ENCODE peak calls at places on chromosomes 4 and X, in five cellular contexts. One of them, this sample, is unnamed.

GRCh38 chrX:56130013-56130412 is 102.1 kb upstream of the KLF8 start:
- DNase-seq in CD8-positive, alpha-beta memory T cell: no peak
- DNase-seq in breast epithelium: no peak
- DNase-seq in tibial nerve: no peak
- DNase-seq in upper lobe of right lung: no peak
- DNase-seq in this sample: no peak

GRCh38 chr4:7868892-7869471 is 70.7 kb downstream of the AFAP1 start:
- DNase-seq in CD8-positive, alpha-beta memory T cell: no peak
- DNase-seq in breast epithelium: no peak
- DNase-seq in tibial nerve: no peak
- DNase-seq in upper lobe of right lung: no peak
- DNase-seq in this sample: no peak

GRCh38 chr4:3388461-3389185 is 53.1 kb upstream of the HGFAC start:
- DNase-seq in CD8-positive, alpha-beta memory T cell: no peak
- DNase-seq in breast epithelium: no peak
- DNase-seq in tibial nerve: no peak
- DNase-seq in upper lobe of right lung: peak
- DNase-seq in this sample: no peak

GRCh38 chr4:145619639-145619996 is 433 bp downstream of the MMAA start:
- DNase-seq in CD8-positive, alpha-beta memory T cell: peak
- DNase-seq in breast epithelium: peak
- DNase-seq in tibial nerve: peak
- DNase-seq in upper lobe of right lung: no peak
- DNase-seq in this sample: no peak

GRCh38 chrX:146881521-146881920 is 67.0 kb upstream of the CXorf51A start:
- DNase-seq in CD8-positive, alpha-beta memory T cell: no peak
- DNase-seq in breast epithelium: no peak
- DNase-seq in tibial nerve: no peak
- DNase-seq in upper lobe of right lung: no peak
- DNase-seq in this sample: no peak

GRCh38 chr4:3369781-3370660 is 71.7 kb upstream of the HGFAC start:
- DNase-seq in CD8-positive, alpha-beta memory T cell: no peak
- DNase-seq in breast epithelium: no peak
- DNase-seq in tibial nerve: no peak
- DNase-seq in upper lobe of right lung: no peak
- DNase-seq in this sample: peak

GRCh38 chrX:68114573-68115199 is 318.6 kb downstream of the OPHN1 start:
- DNase-seq in CD8-positive, alpha-beta memory T cell: no peak
- DNase-seq in breast epithelium: no peak
- DNase-seq in tibial nerve: no peak
- DNase-seq in upper lobe of right lung: no peak
- DNase-seq in this sample: no peak

GRCh38 chrX:56728321-56728720 is 722 bp upstream of the NBDY start:
- DNase-seq in CD8-positive, alpha-beta memory T cell: no peak
- DNase-seq in breast epithelium: no peak
- DNase-seq in tibial nerve: no peak
- DNase-seq in upper lobe of right lung: no peak
- DNase-seq in this sample: no peak

GRCh38 chr4:37767546-37767945 is 58.9 kb upstream of the PGM2 start:
- DNase-seq in CD8-positive, alpha-beta memory T cell: no peak
- DNase-seq in breast epithelium: no peak
- DNase-seq in tibial nerve: peak
- DNase-seq in upper lobe of right lung: peak
- DNase-seq in this sample: no peak

GRCh38 chr4:1061747-1062146 is 50.3 kb downstream of the FGFRL1 start:
- DNase-seq in CD8-positive, alpha-beta memory T cell: no peak
- DNase-seq in breast epithelium: no peak
- DNase-seq in tibial nerve: no peak
- DNase-seq in upper lobe of right lung: no peak
- DNase-seq in this sample: no peak

GRCh38 chr4:128463006-128463405 is 175.4 kb upstream of the PGRMC2 start:
- DNase-seq in CD8-positive, alpha-beta memory T cell: no peak
- DNase-seq in breast epithelium: no peak
- DNase-seq in tibial nerve: no peak
- DNase-seq in upper lobe of right lung: no peak
- DNase-seq in this sample: no peak

GRCh38 chr4:13514722-13515121 is 29.6 kb downstream of the NKX3-2 start:
- DNase-seq in CD8-positive, alpha-beta memory T cell: no peak
- DNase-seq in breast epithelium: no peak
- DNase-seq in tibial nerve: no peak
- DNase-seq in upper lobe of right lung: no peak
- DNase-seq in this sample: no peak

GRCh38 chr4:163623787-163624186 is 129.3 kb downstream of the TMA16 start:
- DNase-seq in CD8-positive, alpha-beta memory T cell: no peak
- DNase-seq in breast epithelium: no peak
- DNase-seq in tibial nerve: no peak
- DNase-seq in upper lobe of right lung: no peak
- DNase-seq in this sample: no peak

DNA sequence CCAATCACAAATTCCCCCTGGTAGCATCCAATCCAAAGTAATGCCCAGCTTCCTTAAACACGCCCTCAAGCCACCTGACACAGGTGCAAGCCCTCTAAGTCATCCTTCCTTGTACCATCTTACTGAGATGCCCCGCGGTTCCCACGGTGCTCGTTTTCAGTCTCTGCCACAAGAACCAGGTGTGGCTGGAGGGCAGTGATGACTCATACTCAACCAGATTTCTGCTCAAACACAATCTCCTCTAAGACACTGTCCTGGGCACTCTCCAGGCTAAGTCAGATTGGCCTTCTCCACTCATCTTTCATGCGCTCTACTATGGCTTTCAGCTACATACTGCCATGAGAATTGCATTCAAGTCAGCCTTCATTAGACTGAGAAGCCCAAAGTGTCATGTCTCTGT is 3.5 kb downstream of the SH3KBP1 start:
- DNase-seq in CD8-positive, alpha-beta memory T cell: peak
- DNase-seq in breast epithelium: no peak
- DNase-seq in tibial nerve: no peak
- DNase-seq in upper lobe of right lung: no peak
- DNase-seq in this sample: no peak
- H3K27ac ChIP-seq in CD8-positive, alpha-beta memory T cell: no peak
- H3K27ac ChIP-seq in breast epithelium: no peak
- H3K27ac ChIP-seq in tibial nerve: no peak
- H3K27ac ChIP-seq in upper lobe of right lung: no peak
- H3K27ac ChIP-seq in this sample: no peak

GRCh38 chrX:18873189-18873791 is 110.6 kb downstream of the PHKA2 start:
- DNase-seq in CD8-positive, alpha-beta memory T cell: no peak
- DNase-seq in breast epithelium: no peak
- DNase-seq in tibial nerve: no peak
- DNase-seq in upper lobe of right lung: no peak
- DNase-seq in this sample: peak
- H3K27ac ChIP-seq in CD8-positive, alpha-beta memory T cell: no peak
- H3K27ac ChIP-seq in breast epithelium: no peak
- H3K27ac ChIP-seq in tibial nerve: no peak
- H3K27ac ChIP-seq in upper lobe of right lung: no peak
- H3K27ac ChIP-seq in this sample: no peak

GRCh38 chr4:158005021-158005420 is 167.8 kb downstream of the GASK1B start:
- DNase-seq in CD8-positive, alpha-beta memory T cell: no peak
- DNase-seq in breast epithelium: no peak
- DNase-seq in tibial nerve: no peak
- DNase-seq in upper lobe of right lung: no peak
- DNase-seq in this sample: no peak

GRCh38 chr4:158006973-158007372 is 165.9 kb downstream of the GASK1B start:
- DNase-seq in CD8-positive, alpha-beta memory T cell: no peak
- DNase-seq in breast epithelium: no peak
- DNase-seq in tibial nerve: no peak
- DNase-seq in upper lobe of right lung: no peak
- DNase-seq in this sample: no peak

GRCh38 chr4:158010346-158010745 is 162.5 kb downstream of the GASK1B start:
- DNase-seq in CD8-positive, alpha-beta memory T cell: no peak
- DNase-seq in breast epithelium: no peak
- DNase-seq in tibial nerve: no peak
- DNase-seq in upper lobe of right lung: no peak
- DNase-seq in this sample: no peak

GRCh38 chr4:158007566-158007965 is 165.3 kb downstream of the GASK1B start:
- DNase-seq in CD8-positive, alpha-beta memory T cell: no peak
- DNase-seq in breast epithelium: no peak
- DNase-seq in tibial nerve: no peak
- DNase-seq in upper lobe of right lung: no peak
- DNase-seq in this sample: no peak

DNA sequence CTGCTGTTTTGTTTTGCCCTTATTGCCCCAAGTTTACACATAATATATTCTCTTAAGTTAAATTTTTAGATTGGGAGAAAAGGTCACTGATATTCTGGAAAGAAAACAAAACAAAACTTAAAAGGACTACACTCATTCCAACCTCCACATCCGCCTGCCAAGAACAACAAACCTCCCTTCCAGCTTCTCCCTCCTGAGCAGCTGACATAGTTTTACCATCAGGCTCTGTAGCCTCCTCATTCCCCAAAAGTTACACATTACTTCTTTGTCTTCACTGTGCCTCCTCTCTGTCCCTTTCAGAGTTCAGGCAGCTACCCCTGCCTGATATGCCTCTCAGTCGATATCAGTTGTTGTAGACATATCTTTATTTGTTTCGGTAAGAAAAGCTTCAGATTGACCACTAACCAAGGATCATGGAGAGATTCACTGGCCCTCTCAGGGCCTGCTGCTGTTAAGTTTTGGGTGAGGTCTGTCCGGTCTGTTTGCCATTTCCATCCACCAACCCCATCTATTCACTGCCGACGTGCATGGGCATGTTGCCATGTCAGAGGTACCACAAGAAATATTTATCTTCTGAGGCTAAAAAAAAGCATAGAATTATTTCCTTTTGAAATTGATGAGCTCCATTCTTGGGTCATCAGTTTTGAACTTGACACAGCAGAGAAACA is 164.1 kb downstream of the GASK1B start:
- DNase-seq in CD8-positive, alpha-beta memory T cell: no peak
- DNase-seq in breast epithelium: no peak
- DNase-seq in tibial nerve: no peak
- DNase-seq in upper lobe of right lung: no peak
- DNase-seq in this sample: no peak
- H3K27ac ChIP-seq in CD8-positive, alpha-beta memory T cell: no peak
- H3K27ac ChIP-seq in breast epithelium: no peak
- H3K27ac ChIP-seq in tibial nerve: no peak
- H3K27ac ChIP-seq in upper lobe of right lung: no peak
- H3K27ac ChIP-seq in this sample: no peak

DNA sequence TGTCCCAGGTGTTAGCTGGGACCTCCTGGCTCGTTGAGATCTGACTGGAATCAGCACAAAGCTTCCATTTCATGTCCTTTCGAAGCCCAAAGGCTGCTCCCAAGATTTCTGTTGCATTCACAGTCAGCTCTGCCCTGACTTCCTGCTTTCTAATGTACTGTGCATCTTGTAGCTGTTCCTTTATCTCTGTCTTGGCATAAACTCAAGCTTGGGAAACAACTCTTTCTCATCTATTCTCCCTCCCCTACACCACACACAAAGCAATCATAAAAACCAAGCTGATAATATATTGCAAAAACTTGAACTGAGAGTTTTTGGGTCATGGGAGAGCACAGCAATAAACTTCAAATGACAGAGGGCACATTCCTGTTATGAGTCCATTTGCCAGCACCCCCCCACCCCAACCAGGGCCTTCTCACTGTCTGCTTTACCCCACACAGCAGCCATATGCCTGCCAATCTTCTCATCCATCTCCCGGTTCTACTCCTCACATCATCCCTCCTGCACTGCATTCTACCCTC is 76.3 kb downstream of the SYNPO2 start:
- DNase-seq in CD8-positive, alpha-beta memory T cell: no peak
- DNase-seq in breast epithelium: no peak
- DNase-seq in tibial nerve: no peak
- DNase-seq in upper lobe of right lung: no peak
- DNase-seq in this sample: no peak
- H3K27ac ChIP-seq in CD8-positive, alpha-beta memory T cell: no peak
- H3K27ac ChIP-seq in breast epithelium: peak
- H3K27ac ChIP-seq in tibial nerve: no peak
- H3K27ac ChIP-seq in upper lobe of right lung: no peak
- H3K27ac ChIP-seq in this sample: no peak

DNA sequence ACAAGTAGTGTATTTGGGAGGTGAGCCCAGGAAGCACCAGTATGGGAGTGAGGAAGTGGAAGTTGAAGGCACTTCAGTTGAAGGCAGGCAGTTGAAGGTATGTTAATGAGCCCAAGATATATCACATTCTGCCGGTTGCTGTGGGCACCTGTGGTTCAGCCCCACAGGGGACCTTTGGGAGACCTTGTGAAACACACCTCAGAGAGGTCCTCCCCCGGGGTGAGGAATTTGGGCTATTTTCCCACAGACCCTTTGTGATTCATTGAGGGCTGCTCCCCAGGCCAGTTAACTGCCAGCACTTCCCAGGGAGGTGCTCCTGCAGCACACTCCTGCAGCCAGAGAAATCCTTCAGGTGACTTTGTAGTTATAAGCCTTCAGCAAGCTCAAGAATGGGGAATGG is 45.9 kb downstream of the PTCHD1 start:
- DNase-seq in CD8-positive, alpha-beta memory T cell: no peak
- DNase-seq in breast epithelium: no peak
- DNase-seq in tibial nerve: no peak
- DNase-seq in upper lobe of right lung: no peak
- DNase-seq in this sample: no peak
- H3K27ac ChIP-seq in CD8-positive, alpha-beta memory T cell: no peak
- H3K27ac ChIP-seq in breast epithelium: no peak
- H3K27ac ChIP-seq in tibial nerve: no peak
- H3K27ac ChIP-seq in upper lobe of right lung: no peak
- H3K27ac ChIP-seq in this sample: no peak

GRCh38 chr4:71664366-71664765 is 119.5 kb downstream of the GC start:
- DNase-seq in CD8-positive, alpha-beta memory T cell: no peak
- DNase-seq in breast epithelium: no peak
- DNase-seq in tibial nerve: no peak
- DNase-seq in upper lobe of right lung: no peak
- DNase-seq in this sample: no peak
- H3K27ac ChIP-seq in CD8-positive, alpha-beta memory T cell: no peak
- H3K27ac ChIP-seq in breast epithelium: no peak
- H3K27ac ChIP-seq in tibial nerve: no peak
- H3K27ac ChIP-seq in upper lobe of right lung: no peak
- H3K27ac ChIP-seq in this sample: no peak

DNA sequence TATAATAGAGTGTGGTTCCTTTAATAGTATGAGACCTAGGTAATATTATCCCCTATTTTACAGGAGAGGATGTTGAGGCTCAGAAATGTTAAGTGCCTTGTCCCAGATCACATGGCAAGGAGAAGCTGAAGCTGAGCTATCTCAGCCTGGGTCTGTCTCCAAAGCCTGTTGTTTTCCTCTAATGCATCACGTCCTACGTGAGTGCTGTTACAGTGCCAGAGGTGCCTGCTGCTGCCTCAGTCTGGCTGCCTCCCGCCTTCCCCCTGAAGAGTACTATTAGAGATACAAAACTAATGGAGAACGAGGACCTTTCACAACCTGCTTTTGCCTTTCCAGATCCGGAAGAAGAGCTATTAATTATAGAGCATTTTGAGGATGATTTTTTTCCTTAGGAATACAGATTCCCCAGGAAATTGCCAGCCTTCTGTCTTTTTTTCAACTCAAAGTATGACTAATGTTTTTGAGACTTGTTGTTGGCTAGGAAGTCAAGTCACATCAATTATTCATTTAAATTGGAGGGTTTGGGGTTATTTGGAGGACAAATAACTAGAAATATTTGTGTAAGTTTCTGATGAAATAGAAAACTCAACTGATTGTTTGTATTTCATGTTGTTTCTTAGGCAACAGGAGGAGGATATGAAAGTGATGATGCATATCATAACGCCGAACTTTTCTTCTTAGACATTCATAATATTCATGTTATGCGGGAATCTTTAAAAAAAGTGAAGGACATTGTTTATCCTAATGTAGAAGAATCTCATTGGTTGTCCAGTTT is 43.9 kb upstream of the MTMR1 start:
- DNase-seq in CD8-positive, alpha-beta memory T cell: no peak
- DNase-seq in breast epithelium: no peak
- DNase-seq in tibial nerve: no peak
- DNase-seq in upper lobe of right lung: no peak
- DNase-seq in this sample: no peak
- H3K27ac ChIP-seq in CD8-positive, alpha-beta memory T cell: no peak
- H3K27ac ChIP-seq in breast epithelium: no peak
- H3K27ac ChIP-seq in tibial nerve: no peak
- H3K27ac ChIP-seq in upper lobe of right lung: peak
- H3K27ac ChIP-seq in this sample: no peak

This sample was measured in dorsolateral prefrontal cortex.